ENCODE peak calls at places on chromosomes 1 and 21, in seven cellular contexts. One of them, this sample, is unnamed.

GRCh38 chr1:42165511-42166210 is 1.1 kb upstream of the GUCA2A start:
- DNase-seq in K562: no peak
- DNase-seq in A549: peak
- DNase-seq in esophagus squamous epithelium: no peak
- DNase-seq in lower lobe of right lung: peak
- DNase-seq in spleen: peak
- DNase-seq in effector memory CD4-positive, alpha-beta T cell: no peak
- DNase-seq in this sample: peak

GRCh38 chr1:39926343-39926769 is 24.6 kb upstream of the MYCL start:
- DNase-seq in K562: peak
- DNase-seq in A549: no peak
- DNase-seq in esophagus squamous epithelium: no peak
- DNase-seq in lower lobe of right lung: no peak
- DNase-seq in spleen: no peak
- DNase-seq in effector memory CD4-positive, alpha-beta T cell: no peak
- DNase-seq in this sample: peak

GRCh38 chr1:115184260-115184950 is 95.1 kb upstream of the TSPAN2 start:
- DNase-seq in K562: no peak
- DNase-seq in A549: no peak
- DNase-seq in esophagus squamous epithelium: no peak
- DNase-seq in lower lobe of right lung: no peak
- DNase-seq in spleen: no peak
- DNase-seq in effector memory CD4-positive, alpha-beta T cell: no peak
- DNase-seq in this sample: no peak

GRCh38 chr1:31532114-31532644 is 44.1 kb upstream of the TINAGL1 start:
- DNase-seq in K562: no peak
- DNase-seq in A549: no peak
- DNase-seq in esophagus squamous epithelium: no peak
- DNase-seq in lower lobe of right lung: no peak
- DNase-seq in spleen: no peak
- DNase-seq in effector memory CD4-positive, alpha-beta T cell: no peak
- DNase-seq in this sample: no peak

GRCh38 chr1:91803847-91804545 is 82.0 kb downstream of the TGFBR3 start:
- DNase-seq in K562: no peak
- DNase-seq in A549: no peak
- DNase-seq in esophagus squamous epithelium: no peak
- DNase-seq in lower lobe of right lung: no peak
- DNase-seq in spleen: no peak
- DNase-seq in effector memory CD4-positive, alpha-beta T cell: peak
- DNase-seq in this sample: no peak

GRCh38 chr21:33761104-33762036 is 119.1 kb downstream of the ITSN1 start:
- DNase-seq in K562: peak
- DNase-seq in A549: peak
- DNase-seq in esophagus squamous epithelium: no peak
- DNase-seq in lower lobe of right lung: no peak
- DNase-seq in spleen: no peak
- DNase-seq in effector memory CD4-positive, alpha-beta T cell: no peak
- DNase-seq in this sample: no peak

GRCh38 chr1:2314297-2314802 is 77.0 kb downstream of the MORN1 start:
- DNase-seq in K562: no peak
- DNase-seq in A549: peak
- DNase-seq in esophagus squamous epithelium: no peak
- DNase-seq in lower lobe of right lung: peak
- DNase-seq in spleen: peak
- DNase-seq in effector memory CD4-positive, alpha-beta T cell: peak
- DNase-seq in this sample: no peak

GRCh38 chr1:94698759-94699502 is 121.2 kb upstream of the SLC44A3 start:
- DNase-seq in K562: no peak
- DNase-seq in A549: peak
- DNase-seq in esophagus squamous epithelium: no peak
- DNase-seq in lower lobe of right lung: no peak
- DNase-seq in spleen: no peak
- DNase-seq in effector memory CD4-positive, alpha-beta T cell: no peak
- DNase-seq in this sample: no peak

GRCh38 chr1:91798241-91798648 is 87.7 kb downstream of the TGFBR3 start:
- DNase-seq in K562: no peak
- DNase-seq in A549: no peak
- DNase-seq in esophagus squamous epithelium: no peak
- DNase-seq in lower lobe of right lung: no peak
- DNase-seq in spleen: no peak
- DNase-seq in effector memory CD4-positive, alpha-beta T cell: no peak
- DNase-seq in this sample: no peak

GRCh38 chr1:244322791-244323521 is 128.8 kb downstream of the ADSS2 start:
- DNase-seq in K562: peak
- DNase-seq in A549: peak
- DNase-seq in esophagus squamous epithelium: no peak
- DNase-seq in lower lobe of right lung: no peak
- DNase-seq in spleen: no peak
- DNase-seq in effector memory CD4-positive, alpha-beta T cell: peak
- DNase-seq in this sample: no peak

GRCh38 chr1:51264470-51264869 is 28.4 kb downstream of the RNF11 start:
- DNase-seq in K562: no peak
- DNase-seq in A549: no peak
- DNase-seq in esophagus squamous epithelium: no peak
- DNase-seq in lower lobe of right lung: no peak
- DNase-seq in spleen: no peak
- DNase-seq in effector memory CD4-positive, alpha-beta T cell: no peak
- DNase-seq in this sample: no peak

GRCh38 chr1:214031267-214031650 is 43.5 kb downstream of the PROX1 start:
- DNase-seq in K562: no peak
- DNase-seq in A549: no peak
- DNase-seq in esophagus squamous epithelium: no peak
- DNase-seq in lower lobe of right lung: no peak
- DNase-seq in spleen: no peak
- DNase-seq in effector memory CD4-positive, alpha-beta T cell: no peak
- DNase-seq in this sample: no peak

GRCh38 chr1:243765676-243766075 is 84.4 kb downstream of the AKT3 start:
- DNase-seq in K562: no peak
- DNase-seq in A549: no peak
- DNase-seq in esophagus squamous epithelium: no peak
- DNase-seq in lower lobe of right lung: no peak
- DNase-seq in spleen: no peak
- DNase-seq in effector memory CD4-positive, alpha-beta T cell: no peak
- DNase-seq in this sample: no peak

GRCh38 chr1:6634278-6635052 is 9.8 kb downstream of the THAP3 start:
- DNase-seq in K562: peak
- DNase-seq in A549: peak
- DNase-seq in esophagus squamous epithelium: no peak
- DNase-seq in lower lobe of right lung: peak
- DNase-seq in spleen: peak
- DNase-seq in effector memory CD4-positive, alpha-beta T cell: no peak
- DNase-seq in this sample: peak

GRCh38 chr1:228543396-228543795 is 56.2 kb downstream of the RNF187 start:
- DNase-seq in K562: no peak
- DNase-seq in A549: no peak
- DNase-seq in esophagus squamous epithelium: no peak
- DNase-seq in lower lobe of right lung: no peak
- DNase-seq in spleen: peak
- DNase-seq in effector memory CD4-positive, alpha-beta T cell: no peak
- DNase-seq in this sample: no peak

GRCh38 chr1:8294170-8294697 is 23.7 kb upstream of the SLC45A1 start:
- DNase-seq in K562: no peak
- DNase-seq in A549: no peak
- DNase-seq in esophagus squamous epithelium: no peak
- DNase-seq in lower lobe of right lung: no peak
- DNase-seq in spleen: no peak
- DNase-seq in effector memory CD4-positive, alpha-beta T cell: no peak
- DNase-seq in this sample: no peak

GRCh38 chr21:30434033-30434631 is 4.1 kb downstream of the KRTAP13-4 start:
- DNase-seq in K562: peak
- DNase-seq in A549: no peak
- DNase-seq in esophagus squamous epithelium: no peak
- DNase-seq in lower lobe of right lung: no peak
- DNase-seq in spleen: no peak
- DNase-seq in effector memory CD4-positive, alpha-beta T cell: no peak
- DNase-seq in this sample: no peak

GRCh38 chr1:225554216-225554812 is 98.6 kb downstream of the ENAH start:
- DNase-seq in K562: peak
- DNase-seq in A549: peak
- DNase-seq in esophagus squamous epithelium: no peak
- DNase-seq in lower lobe of right lung: no peak
- DNase-seq in spleen: no peak
- DNase-seq in effector memory CD4-positive, alpha-beta T cell: no peak
- DNase-seq in this sample: no peak

GRCh38 chr21:30268608-30269197 is 14.0 kb downstream of the KRTAP24-1 start:
- DNase-seq in K562: peak
- DNase-seq in A549: no peak
- DNase-seq in esophagus squamous epithelium: no peak
- DNase-seq in lower lobe of right lung: no peak
- DNase-seq in spleen: no peak
- DNase-seq in effector memory CD4-positive, alpha-beta T cell: no peak
- DNase-seq in this sample: no peak

GRCh38 chr1:247286134-247286670 is 30.3 kb downstream of the VN1R5 start:
- DNase-seq in K562: no peak
- DNase-seq in A549: no peak
- DNase-seq in esophagus squamous epithelium: no peak
- DNase-seq in lower lobe of right lung: no peak
- DNase-seq in spleen: no peak
- DNase-seq in effector memory CD4-positive, alpha-beta T cell: no peak
- DNase-seq in this sample: no peak

GRCh38 chr1:89670168-89670567 is 37.2 kb downstream of the LRRC8C start:
- DNase-seq in K562: no peak
- DNase-seq in A549: no peak
- DNase-seq in esophagus squamous epithelium: no peak
- DNase-seq in lower lobe of right lung: no peak
- DNase-seq in spleen: no peak
- DNase-seq in effector memory CD4-positive, alpha-beta T cell: no peak
- DNase-seq in this sample: no peak

GRCh38 chr1:39088658-39089057 is 62.5 kb downstream of the NDUFS5 start:
- DNase-seq in K562: no peak
- DNase-seq in A549: no peak
- DNase-seq in esophagus squamous epithelium: no peak
- DNase-seq in lower lobe of right lung: no peak
- DNase-seq in spleen: no peak
- DNase-seq in effector memory CD4-positive, alpha-beta T cell: no peak
- DNase-seq in this sample: no peak

GRCh38 chr1:179941439-179941838 is 13.2 kb upstream of the CEP350 start:
- DNase-seq in K562: no peak
- DNase-seq in A549: no peak
- DNase-seq in esophagus squamous epithelium: no peak
- DNase-seq in lower lobe of right lung: no peak
- DNase-seq in spleen: no peak
- DNase-seq in effector memory CD4-positive, alpha-beta T cell: no peak
- DNase-seq in this sample: no peak

GRCh38 chr21:29193907-29194306 is 63.5 kb downstream of the MAP3K7CL start:
- DNase-seq in K562: no peak
- DNase-seq in A549: no peak
- DNase-seq in esophagus squamous epithelium: no peak
- DNase-seq in lower lobe of right lung: no peak
- DNase-seq in spleen: no peak
- DNase-seq in effector memory CD4-positive, alpha-beta T cell: no peak
- DNase-seq in this sample: no peak

GRCh38 chr21:29194847-29195246 is 64.4 kb downstream of the MAP3K7CL start:
- DNase-seq in K562: no peak
- DNase-seq in A549: no peak
- DNase-seq in esophagus squamous epithelium: no peak
- DNase-seq in lower lobe of right lung: no peak
- DNase-seq in spleen: no peak
- DNase-seq in effector memory CD4-positive, alpha-beta T cell: no peak
- DNase-seq in this sample: no peak

GRCh38 chr21:29196664-29197052 is 66.2 kb downstream of the MAP3K7CL start:
- DNase-seq in K562: no peak
- DNase-seq in A549: no peak
- DNase-seq in esophagus squamous epithelium: no peak
- DNase-seq in lower lobe of right lung: no peak
- DNase-seq in spleen: no peak
- DNase-seq in effector memory CD4-positive, alpha-beta T cell: no peak
- DNase-seq in this sample: no peak

GRCh38 chr21:29194342-29194741 is 63.9 kb downstream of the MAP3K7CL start:
- DNase-seq in K562: no peak
- DNase-seq in A549: no peak
- DNase-seq in esophagus squamous epithelium: no peak
- DNase-seq in lower lobe of right lung: no peak
- DNase-seq in spleen: no peak
- DNase-seq in effector memory CD4-positive, alpha-beta T cell: no peak
- DNase-seq in this sample: no peak

GRCh38 chr21:29196021-29196663 is 65.7 kb downstream of the MAP3K7CL start:
- DNase-seq in K562: peak
- DNase-seq in A549: peak
- DNase-seq in esophagus squamous epithelium: no peak
- DNase-seq in lower lobe of right lung: peak
- DNase-seq in spleen: no peak
- DNase-seq in effector memory CD4-positive, alpha-beta T cell: peak
- DNase-seq in this sample: no peak
- H3K27ac ChIP-seq in K562: no peak
- H3K27ac ChIP-seq in A549: peak
- H3K27ac ChIP-seq in esophagus squamous epithelium: peak
- H3K27ac ChIP-seq in lower lobe of right lung: peak
- H3K27ac ChIP-seq in spleen: peak
- H3K27ac ChIP-seq in effector memory CD4-positive, alpha-beta T cell: peak
- H3K27ac ChIP-seq in this sample: peak

GRCh38 chr21:37219766-37220432 is 47.2 kb downstream of the VPS26C start:
- DNase-seq in K562: no peak
- DNase-seq in A549: no peak
- DNase-seq in esophagus squamous epithelium: no peak
- DNase-seq in lower lobe of right lung: no peak
- DNase-seq in spleen: no peak
- DNase-seq in effector memory CD4-positive, alpha-beta T cell: no peak
- DNase-seq in this sample: peak
- H3K27ac ChIP-seq in K562: no peak
- H3K27ac ChIP-seq in A549: peak
- H3K27ac ChIP-seq in esophagus squamous epithelium: peak
- H3K27ac ChIP-seq in lower lobe of right lung: peak
- H3K27ac ChIP-seq in spleen: peak
- H3K27ac ChIP-seq in effector memory CD4-positive, alpha-beta T cell: peak
- H3K27ac ChIP-seq in this sample: no peak

GRCh38 chr1:185672719-185673360 is 61.4 kb upstream of the HMCN1 start:
- DNase-seq in K562: no peak
- DNase-seq in A549: no peak
- DNase-seq in esophagus squamous epithelium: no peak
- DNase-seq in lower lobe of right lung: no peak
- DNase-seq in spleen: no peak
- DNase-seq in effector memory CD4-positive, alpha-beta T cell: no peak
- DNase-seq in this sample: no peak
- H3K27ac ChIP-seq in K562: no peak
- H3K27ac ChIP-seq in A549: no peak
- H3K27ac ChIP-seq in esophagus squamous epithelium: no peak
- H3K27ac ChIP-seq in lower lobe of right lung: peak
- H3K27ac ChIP-seq in spleen: peak
- H3K27ac ChIP-seq in effector memory CD4-positive, alpha-beta T cell: no peak
- H3K27ac ChIP-seq in this sample: no peak

GRCh38 chr1:47549532-47549931 is 111.7 kb downstream of the FOXD2 start:
- DNase-seq in K562: no peak
- DNase-seq in A549: no peak
- DNase-seq in esophagus squamous epithelium: no peak
- DNase-seq in lower lobe of right lung: no peak
- DNase-seq in spleen: no peak
- DNase-seq in effector memory CD4-positive, alpha-beta T cell: no peak
- DNase-seq in this sample: no peak

GRCh38 chr1:47547753-47548152 is 109.9 kb downstream of the FOXD2 start:
- DNase-seq in K562: no peak
- DNase-seq in A549: no peak
- DNase-seq in esophagus squamous epithelium: no peak
- DNase-seq in lower lobe of right lung: no peak
- DNase-seq in spleen: no peak
- DNase-seq in effector memory CD4-positive, alpha-beta T cell: no peak
- DNase-seq in this sample: no peak

GRCh38 chr1:47548188-47548587 is 110.3 kb downstream of the FOXD2 start:
- DNase-seq in K562: no peak
- DNase-seq in A549: no peak
- DNase-seq in esophagus squamous epithelium: no peak
- DNase-seq in lower lobe of right lung: no peak
- DNase-seq in spleen: no peak
- DNase-seq in effector memory CD4-positive, alpha-beta T cell: no peak
- DNase-seq in this sample: no peak

GRCh38 chr1:47545912-47546483 is 108.2 kb downstream of the FOXD2 start:
- DNase-seq in K562: no peak
- DNase-seq in A549: no peak
- DNase-seq in esophagus squamous epithelium: no peak
- DNase-seq in lower lobe of right lung: no peak
- DNase-seq in spleen: no peak
- DNase-seq in effector memory CD4-positive, alpha-beta T cell: no peak
- DNase-seq in this sample: no peak
- H3K27ac ChIP-seq in K562: no peak
- H3K27ac ChIP-seq in A549: no peak
- H3K27ac ChIP-seq in esophagus squamous epithelium: no peak
- H3K27ac ChIP-seq in lower lobe of right lung: no peak
- H3K27ac ChIP-seq in spleen: no peak
- H3K27ac ChIP-seq in effector memory CD4-positive, alpha-beta T cell: no peak
- H3K27ac ChIP-seq in this sample: no peak

This sample was measured in right lobe of liver.